ENCODE peak calls at places on chromosomes 2 and 18, in five cellular contexts. D is endothelial cell of umbilical vein, F is stomach, S is spleen, X is K562. G is an unnamed sample. For H3K36me3, the result is how much of the 10 kb centered on the place peaks cover.

GRCh38 chr2:32864337-32864736 is 82.4 kb upstream of the LTBP1 start:
- DNase-seq in D (no peak), F (no peak), X (no peak), S (no peak), G (no peak)

GRCh38 chr2:128282976-128283810 is 35.5 kb downstream of the HS6ST1 start:
- DNase-seq in D (no peak), X (peak), S (peak), F (no peak), G (no peak)

GRCh38 chr2:86039178-86039962 is 66.3 kb downstream of the POLR1A start:
- DNase-seq in D (no peak), S (no peak), F (peak), X (no peak), G (no peak)

GRCh38 chr2:44120428-44120827 is 48.2 kb upstream of the PPM1B start:
- DNase-seq in S (no peak), D (no peak), F (no peak), X (no peak), G (no peak)

GRCh38 chr2:106147665-106148064 is 46.4 kb downstream of the UXS1 start:
- DNase-seq in D (no peak), F (no peak), S (no peak), X (no peak), G (no peak)

GRCh38 chr18:67875057-67875456 is 358.5 kb upstream of the DSEL start:
- DNase-seq in F (no peak), S (no peak), D (no peak), X (no peak), G (no peak)

GRCh38 chr18:43757273-43757672 is 480.0 kb upstream of the SYT4 start:
- DNase-seq in S (no peak), F (no peak), D (no peak), X (no peak), G (no peak)

GRCh38 chr2:106792671-106793070 is 93.3 kb downstream of the ST6GAL2 start:
- DNase-seq in S (no peak), X (no peak), D (no peak), F (no peak), G (peak)

GRCh38 chr2:150578481-150578880 is 91.0 kb upstream of the RND3 start:
- DNase-seq in X (no peak), D (no peak), S (no peak), F (no peak), G (no peak)

GRCh38 chr2:231662028-231662810 is 46.1 kb upstream of the PTMA start:
- DNase-seq in F (peak), X (peak), S (peak), D (peak), G (peak)

GRCh38 chr2:240289701-240290431 is 145.6 kb upstream of the GPC1 start:
- DNase-seq in D (no peak), S (no peak), X (no peak), F (peak), G (no peak)

GRCh38 chr2:127843677-127844076 is 14.3 kb downstream of the POLR2D start:
- DNase-seq in F (no peak), S (no peak), X (no peak), D (no peak), G (no peak)

GRCh38 chr2:101811226-101812015 is 113.9 kb downstream of the MAP4K4 start:
- DNase-seq in F (no peak), X (no peak), D (no peak), S (no peak), G (no peak)

GRCh38 chr2:226756131-226756530 is 43.5 kb downstream of the IRS1 start:
- DNase-seq in S (no peak), X (no peak), F (no peak), D (no peak), G (no peak)

GRCh38 chr18:70998490-70998889 is 709.6 kb downstream of the SOCS6 start:
- DNase-seq in S (no peak), D (peak), F (no peak), X (no peak), G (no peak)

GRCh38 chr18:2822213-2822612 is 24.6 kb upstream of the EMILIN2 start:
- DNase-seq in D (no peak), F (no peak), S (no peak), X (no peak), G (no peak)

GRCh38 chr2:241814571-241815476 is 5.8 kb downstream of the NEU4 start:
- DNase-seq in X (no peak), D (no peak), F (no peak), S (no peak), G (no peak)

GRCh38 chr2:141959941-141960340 is 170.9 kb downstream of the LRP1B start:
- DNase-seq in D (no peak), F (no peak), X (no peak), S (no peak), G (no peak)

GRCh38 chr2:149931486-149931885 is 343.9 kb upstream of the MMADHC start:
- DNase-seq in S (no peak), D (no peak), F (no peak), X (no peak), G (no peak)

GRCh38 chr2:96353032-96353561 is 17.5 kb downstream of the NCAPH start:
- DNase-seq in D (no peak), S (no peak), F (no peak), X (peak), G (no peak)

GRCh38 chr2:172098650-172099471 is 3.8 kb downstream of the DLX2 start:
- DNase-seq in F (no peak), X (peak), S (peak), D (peak), G (no peak)

GRCh38 chr18:79139206-79139605 is 70.0 kb downstream of the ATP9B start:
- DNase-seq in S (no peak), F (no peak), D (no peak), X (no peak), G (no peak)

GRCh38 chr2:127361929-127362328 is 25.8 kb downstream of the MAP3K2 start:
- DNase-seq in S (no peak), F (no peak), D (no peak), X (no peak), G (no peak)

GRCh38 chr2:33673937-33674336 is 74.8 kb upstream of the FAM98A start:
- DNase-seq in X (no peak), F (no peak), S (no peak), D (peak), G (no peak)

GRCh38 chr18:63606526-63606925 is 19.4 kb downstream of the SERPINB13 start:
- DNase-seq in D (no peak), F (no peak), S (no peak), X (no peak), G (no peak)

GRCh38 chr2:127701193-127701650 is at the start of gene SFT2D3:
- DNase-seq in S (peak), D (peak), F (peak), X (peak), G (peak)

GRCh38 chr2:73239776-73240175 is 5.7 kb downstream of the CCT7 start:
- DNase-seq in S (no peak), F (no peak), D (peak), X (no peak), G (no peak)

GRCh38 chr2:180307096-180307495 is 300.0 kb upstream of the CWC22 start:
- DNase-seq in S (no peak), X (no peak), D (no peak), F (no peak), G (no peak)

GRCh38 chr2:88097192-88097591 is 29.6 kb downstream of the SMYD1 start:
- DNase-seq in F (no peak), X (no peak), D (no peak), S (no peak), G (no peak)

GRCh38 chr2:1916881-1917280 is 172.6 kb upstream of the PXDN start:
- DNase-seq in F (no peak), S (no peak), X (no peak), D (no peak), G (no peak)

GRCh38 chr18:13181765-13182164 is 36.8 kb upstream of the LDLRAD4 start:
- DNase-seq in X (no peak), F (no peak), D (no peak), S (no peak), G (no peak)

GRCh38 chr2:227411320-227411989 is 23.7 kb upstream of the SCYGR1 start:
- DNase-seq in S (no peak), F (no peak), D (no peak), X (no peak), G (no peak)

GRCh38 chr2:56168163-56168562 is 15.6 kb upstream of the CCDC85A start:
- DNase-seq in S (no peak), D (no peak), X (no peak), F (no peak), G (no peak)

GRCh38 chr2:10230499-10230898 is 72.2 kb upstream of the HPCAL1 start:
- DNase-seq in S (no peak), D (no peak), F (no peak), X (no peak), G (no peak)

GRCh38 chr2:144198116-144198515 is 321.8 kb downstream of the ZEB2 start:
- DNase-seq in S (no peak), D (peak), F (no peak), X (no peak), G (no peak)

GRCh38 chr2:239830718-239831271 is 194.3 kb downstream of the NDUFA10 start:
- DNase-seq in F (peak), D (peak), X (no peak), S (peak), G (peak)

GRCh38 chr2:190938761-190939335 is 58.2 kb downstream of the GLS start:
- DNase-seq in S (no peak), F (no peak), X (no peak), D (no peak), G (no peak)
- H3K36me3 ChIP-seq in S (under half), F (under half), X (under half), D (under half), G (under half)

DNA sequence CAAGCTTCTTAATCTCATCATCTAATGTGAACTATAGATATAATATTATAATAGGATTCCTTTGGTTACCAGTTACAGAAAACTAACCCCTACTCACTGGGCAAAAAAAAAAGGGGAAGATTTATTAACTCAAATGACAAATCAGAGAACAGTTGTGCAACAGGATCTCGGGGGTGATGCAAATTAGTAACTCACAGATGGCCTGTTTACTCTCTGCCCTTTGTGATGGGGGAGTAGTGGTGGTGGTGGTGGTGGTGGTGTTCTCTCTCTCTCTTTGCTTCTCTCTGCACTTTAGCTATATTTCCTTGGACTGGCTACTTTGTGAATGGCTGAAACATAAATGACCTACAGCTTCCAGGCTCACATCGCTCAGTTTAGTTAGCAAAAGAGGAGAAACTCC is 59.0 kb downstream of the TMEM247 start:
- DNase-seq in F (no peak), X (no peak), D (no peak), S (no peak), G (no peak)
- TF ChIP-seq POLR2AphosphoS5 in F (no peak), X (no peak), D (no peak), S (no peak), G (no peak)

DNA sequence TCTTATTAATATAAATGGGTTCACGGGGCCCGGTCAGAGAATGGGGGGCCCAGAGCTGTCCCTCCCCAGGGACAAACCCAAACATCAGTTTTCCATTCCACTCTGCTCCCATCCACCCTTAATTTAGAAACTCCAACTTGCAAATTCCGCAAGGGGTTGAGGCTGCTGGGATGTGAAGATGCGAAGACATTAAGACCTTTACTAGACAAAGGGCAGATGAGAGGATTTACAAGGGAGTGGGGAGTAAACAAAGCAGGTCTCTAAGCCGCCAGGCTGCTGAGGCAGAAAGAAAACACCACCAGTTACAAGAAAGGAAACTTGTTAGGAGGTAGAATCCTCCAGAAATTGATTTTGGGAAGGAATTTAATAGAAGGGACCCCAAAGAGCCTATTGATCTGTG is 33.1 kb downstream of the MARCO start:
- DNase-seq in D (no peak), S (no peak), F (no peak), X (no peak), G (no peak)
- TF ChIP-seq CTCF in D (no peak), S (no peak), F (no peak), X (no peak), G (no peak)

GRCh38 chr2:27441958-27442281 is 261 bp upstream of the KRTCAP3 start:
- DNase-seq in S (no peak), F (no peak), D (no peak), X (no peak), G (no peak)

GRCh38 chr2:27441226-27441926 is 805 bp upstream of the KRTCAP3 start:
- DNase-seq in F (no peak), X (peak), S (no peak), D (no peak), G (no peak)

GRCh38 chr2:27445155-27445554 is 3.0 kb downstream of the KRTCAP3 start:
- DNase-seq in S (no peak), X (no peak), F (no peak), D (no peak), G (no peak)

GRCh38 chr2:27442981-27443323 is 771 bp downstream of the KRTCAP3 start:
- DNase-seq in D (no peak), S (no peak), F (peak), X (no peak), G (no peak)

GRCh38 chr2:27442282-27442980 is at the start of gene KRTCAP3:
- DNase-seq in X (peak), S (peak), F (peak), D (no peak), G (peak)
- H3K36me3 ChIP-seq in X (half or more), S (half or more), F (half or more), D (under half), G (under half)

GRCh38 chr2:197495433-197496134 is 4.1 kb downstream of the HSPD1 start:
- DNase-seq in S (no peak), F (no peak), X (no peak), D (no peak), G (no peak)
- TF ChIP-seq POLR2AphosphoS5 in S (no peak), F (no peak), X (no peak), D (no peak), G (no peak)

GRCh38 chr2:16816522-16816921 is 150.9 kb upstream of the CYRIA start:
- DNase-seq in F (no peak), S (no peak), D (no peak), X (no peak), G (no peak)
- TF ChIP-seq CTCF in F (no peak), S (no peak), D (no peak), X (no peak), G (no peak)

DNA sequence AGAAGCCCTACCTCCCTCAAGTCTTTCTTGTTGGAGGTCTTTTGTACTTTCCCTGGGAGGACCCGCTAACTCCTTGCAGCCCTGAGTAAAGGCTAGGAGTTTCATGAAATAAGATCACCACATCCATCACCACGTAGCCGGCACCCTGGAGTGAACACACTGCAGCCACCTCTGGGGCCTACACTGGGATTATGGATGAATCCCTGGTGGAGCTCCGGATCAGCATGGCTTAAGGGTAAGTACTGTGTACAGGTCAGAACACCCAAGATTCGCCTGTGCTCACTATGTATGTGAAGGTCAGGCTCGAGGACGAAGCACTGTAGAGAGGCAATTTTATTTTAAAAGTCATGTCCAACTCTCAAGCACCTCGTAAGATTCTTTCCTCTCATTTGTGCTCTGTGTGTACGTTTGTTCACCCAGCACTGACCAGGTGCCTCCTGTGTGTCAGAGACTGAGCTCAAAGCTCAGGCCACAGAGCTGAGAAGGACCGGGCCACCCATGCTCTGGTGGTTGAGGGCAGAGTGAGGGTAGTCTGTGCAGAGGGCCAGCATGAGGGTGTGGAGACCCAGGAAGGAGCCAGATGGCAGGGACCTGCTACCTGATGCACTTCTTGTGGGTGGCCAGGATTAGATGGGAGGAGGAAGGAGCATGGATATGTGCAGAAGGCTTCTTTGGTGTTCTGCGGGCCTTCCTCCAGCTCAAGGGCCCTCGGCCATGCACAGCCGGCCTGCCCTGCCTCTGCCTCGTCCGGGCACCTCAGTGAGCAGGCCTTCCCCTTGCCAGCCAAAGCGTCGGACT is 66.7 kb upstream of the TFCP2L1 start:
- DNase-seq in D (no peak), S (no peak), X (no peak), F (no peak), G (no peak)
- H3K36me3 ChIP-seq in D (under half), S (half or more), X (half or more), F (half or more), G (under half)

GRCh38 chr2:195151711-195152110 is 505.3 kb upstream of the SLC39A10 start:
- DNase-seq in S (no peak), D (no peak), X (no peak), F (no peak), G (no peak)
- TF ChIP-seq POLR2AphosphoS5 in S (no peak), D (no peak), X (no peak), F (no peak), G (no peak)

GRCh38 chr2:11584530-11585056 is 50.7 kb downstream of the GREB1 start:
- DNase-seq in S (peak), X (no peak), D (no peak), F (no peak), G (no peak)
- TF ChIP-seq CTCF in S (no peak), X (no peak), D (no peak), F (no peak), G (no peak)

GRCh38 chr18:49479381-49480137 is 7.5 kb downstream of the C18orf32 start:
- DNase-seq in F (no peak), X (peak), S (no peak), D (no peak), G (no peak)

GRCh38 chr18:49486959-49487710 is at the start of gene C18orf32:
- DNase-seq in D (peak), F (peak), X (peak), S (peak), G (peak)

GRCh38 chr18:49481317-49481716 is 5.7 kb downstream of the C18orf32 start:
- DNase-seq in D (no peak), X (no peak), F (no peak), S (no peak), G (no peak)

GRCh38 chr18:49486617-49486958 is 446 bp downstream of the C18orf32 start:
- DNase-seq in D (no peak), F (no peak), S (no peak), X (no peak), G (no peak)

DNA sequence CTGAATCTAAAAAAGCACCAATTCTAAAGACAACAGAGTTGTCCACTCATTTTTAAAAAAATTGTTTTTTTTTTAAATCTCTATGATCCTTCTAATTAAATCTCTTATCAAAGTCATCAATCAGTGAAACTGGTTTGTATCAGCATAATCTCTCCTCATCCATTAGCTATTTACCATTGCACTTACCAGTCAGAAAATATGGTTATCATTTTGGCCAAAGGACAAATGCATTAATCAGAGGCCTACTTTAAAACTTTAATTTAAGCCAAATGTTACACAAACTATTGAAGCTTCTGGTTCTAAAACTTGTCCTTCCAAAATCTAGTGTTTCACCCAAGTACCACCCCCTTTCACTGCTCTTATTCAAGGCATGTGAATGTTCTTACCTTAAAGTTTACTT is 3.8 kb downstream of the C18orf32 start:
- DNase-seq in F (no peak), X (no peak), D (no peak), S (no peak), G (no peak)
- H3K36me3 ChIP-seq in F (half or more), X (under half), D (under half), S (half or more), G (under half)